ENCODE peak calls at places on chromosomes 7 and 10, in seven cellular contexts. E, Y, O, R, J, C and S are unnamed samples.

GRCh38 chr10:34643620-34644019 is 171.5 kb downstream of the PARD3 start:
- DNase-seq in R (no peak), J (no peak), O (no peak), Y (no peak), E (no peak), C (no peak), S (no peak)

GRCh38 chr7:2016761-2017482 is 215.8 kb downstream of the MAD1L1 start:
- DNase-seq in Y (no peak), R (no peak), O (no peak), J (no peak), C (no peak), E (no peak), S (no peak)

GRCh38 chr10:129089341-129089740 is 377.7 kb upstream of the MGMT start:
- DNase-seq in Y (no peak), C (no peak), R (no peak), J (no peak), O (no peak), E (no peak), S (no peak)

GRCh38 chr7:158655931-158656441 is 48.6 kb downstream of the NCAPG2 start:
- DNase-seq in O (no peak), J (no peak), R (no peak), Y (peak), E (no peak), C (no peak), S (no peak)

GRCh38 chr7:111678986-111679385 is 116.7 kb upstream of the IMMP2L start:
- DNase-seq in E (no peak), C (no peak), Y (no peak), R (no peak), O (peak), J (no peak), S (no peak)

GRCh38 chr10:34655286-34656170 is 159.6 kb downstream of the PARD3 start:
- DNase-seq in Y (peak), R (peak), C (peak), E (peak), J (peak), O (peak), S (peak)

GRCh38 chr7:116089293-116089692 is 58.7 kb upstream of the TFEC start:
- DNase-seq in R (no peak), C (no peak), J (no peak), E (no peak), Y (no peak), O (no peak), S (no peak)

GRCh38 chr7:48299580-48300169 is 128.4 kb downstream of the ABCA13 start:
- DNase-seq in C (peak), R (peak), Y (peak), O (peak), J (peak), E (peak), S (peak)

GRCh38 chr10:78931333-78932083 is 137.3 kb upstream of the ZMIZ1 start:
- DNase-seq in Y (no peak), J (no peak), E (no peak), C (no peak), R (no peak), O (peak), S (no peak)

GRCh38 chr7:150857276-150858055 is 5.1 kb downstream of the AOC1 start:
- DNase-seq in O (no peak), E (no peak), J (no peak), Y (no peak), C (no peak), R (no peak), S (no peak)